ENCODE peak calls at places on chromosome 20, in four cellular contexts. O is H1, N is HepG2, V is K562. E is an unnamed sample. For H3K4me1, the result is how much of the 10 kb centered on the place peaks cover.

GRCh38 chr20:18986895-18987580 is 173.5 kb downstream of the SCP2D1 start:
- DNase-seq in N (no peak), O (no peak), V (no peak), E (no peak)

GRCh38 chr20:47972916-47973309 is 187.6 kb upstream of the SULF2 start:
- DNase-seq in N (no peak), V (no peak), O (no peak), E (no peak)

GRCh38 chr20:64104667-64105451 is 2.5 kb downstream of the NPBWR2 start:
- DNase-seq in N (no peak), V (no peak), O (peak), E (no peak)

GRCh38 chr20:63534831-63535651 is 2.1 kb downstream of the PTK6 start:
- DNase-seq in N (no peak), O (no peak), V (peak), E (no peak)

GRCh38 chr20:48196486-48196885 is 411.2 kb upstream of the SULF2 start:
- DNase-seq in V (no peak), N (no peak), O (no peak), E (no peak)

GRCh38 chr20:17957505-17958325 is 10.9 kb downstream of the SNX5 start:
- DNase-seq in N (no peak), V (no peak), O (no peak), E (peak)

GRCh38 chr20:59751075-59751711 is 146.9 kb downstream of the PHACTR3 start:
- DNase-seq in N (peak), O (peak), V (peak), E (no peak)

GRCh38 chr20:11331096-11331495 is 586.6 kb upstream of the BTBD3 start:
- DNase-seq in O (no peak), V (no peak), N (no peak), E (peak)

GRCh38 chr20:47273591-47274235 is 82.8 kb downstream of the ZMYND8 start:
- DNase-seq in V (no peak), N (no peak), O (no peak), E (no peak)

GRCh38 chr20:34639755-34640222 is 37.1 kb downstream of the PIGU start:
- DNase-seq in O (no peak), N (peak), V (no peak), E (peak)

GRCh38 chr20:46359233-46359751 is 47.1 kb downstream of the ELMO2 start:
- DNase-seq in V (no peak), N (no peak), O (no peak), E (no peak)

GRCh38 chr20:46810442-46811327 is 84.0 kb upstream of the EYA2 start:
- DNase-seq in V (no peak), O (no peak), N (no peak), E (no peak)

GRCh38 chr20:37356387-37356786 is 10.4 kb downstream of the SRC start:
- DNase-seq in N (no peak), V (no peak), O (no peak), E (no peak)

GRCh38 chr20:54623923-54624569 is 148.7 kb downstream of the DOK5 start:
- DNase-seq in O (no peak), V (no peak), N (no peak), E (peak)

GRCh38 chr20:43409041-43409913 is 48.4 kb upstream of the SRSF6 start:
- DNase-seq in O (peak), N (peak), V (peak), E (peak)

GRCh38 chr20:36197271-36197670 is 39.0 kb upstream of the AAR2 start:
- DNase-seq in V (no peak), O (no peak), N (no peak), E (no peak)

GRCh38 chr20:58177799-58178198 is 50.7 kb downstream of the ANKRD60 start:
- DNase-seq in O (no peak), V (no peak), N (no peak), E (no peak)
- TF ChIP-seq JUN in O (no peak), V (no peak), N (no peak), E (no peak)

GRCh38 chr20:25471020-25471419 is 63.5 kb downstream of the GINS1 start:
- DNase-seq in N (no peak), O (no peak), V (no peak), E (no peak)

GRCh38 chr20:25469558-25469957 is 62.1 kb downstream of the GINS1 start:
- DNase-seq in N (no peak), O (no peak), V (peak), E (no peak)

GRCh38 chr20:25467441-25467840 is 60.0 kb downstream of the GINS1 start:
- DNase-seq in V (no peak), O (no peak), N (no peak), E (no peak)

GRCh38 chr20:25468126-25469075 is 60.9 kb downstream of the GINS1 start:
- DNase-seq in N (no peak), V (no peak), O (no peak), E (no peak)

GRCh38 chr20:25470045-25470444 is 62.6 kb downstream of the GINS1 start:
- DNase-seq in N (peak), O (peak), V (peak), E (peak)
- TF ChIP-seq POLR2AphosphoS5 in N (no peak), O (no peak), V (no peak), E (no peak)

GRCh38 chr20:1327241-1327653 is 1.7 kb downstream of the SDCBP2 start:
- DNase-seq in V (no peak), O (peak), N (no peak), E (peak)
- H3K4me1 ChIP-seq in V (under half), O (under half), N (half or more), E (half or more)

DNA sequence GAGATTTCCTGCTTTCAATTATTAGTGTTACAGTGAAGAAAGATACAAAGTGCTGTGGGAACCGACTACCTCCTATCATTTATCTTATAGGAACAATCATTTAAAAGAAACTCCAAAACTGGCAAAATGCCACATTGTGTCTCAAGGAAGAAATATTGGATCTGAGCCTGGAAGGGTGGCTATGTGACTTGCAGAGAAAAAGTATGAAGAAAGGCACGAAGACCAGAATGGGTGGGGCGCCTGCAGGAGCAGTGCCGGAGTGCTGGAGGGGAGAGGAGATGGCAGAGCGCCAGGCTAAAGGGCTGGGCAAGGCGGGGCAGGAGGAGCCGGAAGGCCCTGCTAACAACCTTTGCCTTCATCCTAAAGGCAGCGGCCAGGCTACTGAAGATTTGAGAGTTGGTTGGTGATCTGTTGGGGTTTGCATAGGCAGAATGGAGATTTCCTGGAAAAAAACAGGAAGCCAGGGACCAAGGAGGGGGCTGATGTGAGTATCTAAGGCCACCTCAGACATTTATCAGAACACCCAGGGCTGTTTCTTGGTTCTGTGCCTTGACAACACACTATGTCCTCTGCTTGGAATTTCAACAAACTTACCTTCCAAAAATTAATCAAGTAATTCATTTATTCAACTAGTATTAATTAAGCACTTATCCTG is 125.6 kb downstream of the MAFB start:
- DNase-seq in O (no peak), V (peak), N (no peak), E (peak)
- TF ChIP-seq JUN in O (no peak), V (no peak), N (no peak), E (no peak)

DNA sequence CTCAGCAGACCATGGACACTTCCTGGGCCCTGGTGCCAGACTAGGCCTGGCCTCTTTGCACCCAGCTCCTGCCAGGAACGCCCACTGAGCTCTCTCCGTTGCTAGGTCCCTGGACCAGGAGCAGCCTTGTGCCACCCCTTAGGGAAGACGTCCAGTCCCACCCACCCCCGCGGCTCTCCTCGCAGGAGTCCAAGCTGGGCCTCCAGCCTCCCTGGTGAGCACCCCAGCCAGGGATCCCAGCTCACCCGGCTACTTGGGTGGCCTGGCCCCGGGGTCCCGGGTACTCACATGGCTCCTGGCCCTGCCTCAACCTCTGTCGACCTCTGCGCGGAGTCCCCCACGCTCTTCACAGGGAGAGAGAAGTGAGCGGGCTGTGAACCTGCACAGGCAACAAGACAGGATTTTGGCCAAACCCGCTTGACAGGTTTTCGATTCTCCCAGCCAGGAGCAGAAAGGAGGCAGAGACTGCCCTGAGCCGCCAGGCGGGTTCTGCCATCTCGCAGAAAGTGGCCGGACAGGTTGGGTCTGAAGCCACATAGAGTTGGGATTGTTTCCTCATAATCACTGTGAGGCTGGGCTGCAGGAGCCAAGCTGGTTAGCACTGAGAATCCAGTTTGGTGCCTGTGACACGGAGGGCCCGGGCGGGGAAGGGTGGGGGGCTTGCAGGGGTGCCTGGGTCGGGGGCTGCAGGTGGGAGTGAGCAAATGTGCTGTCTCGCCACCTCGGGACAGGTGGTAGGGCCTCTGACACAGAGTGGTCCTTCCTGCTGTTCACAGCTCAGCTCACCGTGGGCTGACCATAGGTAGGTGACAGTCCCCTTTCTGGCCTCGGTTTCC is at the start of gene RBBP8NL:
- DNase-seq in N (no peak), O (peak), V (no peak), E (no peak)
- TF ChIP-seq POLR2AphosphoS5 in N (no peak), O (no peak), V (no peak), E (no peak)